ENCODE peak calls at places on chromosome 13, in ten cellular contexts. I, T, X, Y, U, G, C, D, Q and P are unnamed samples.

GRCh38 chr13:91046715-91047327 is 300.7 kb upstream of the MIR17HG start:
- DNase-seq in I (no peak), T (no peak), X (no peak), Y (no peak), U (no peak), G (no peak), C (no peak), D (no peak), Q (peak), P (no peak)

GRCh38 chr13:74825170-74825948 is 656.6 kb downstream of the TBC1D4 start:
- DNase-seq in I (no peak), T (peak), X (no peak), Y (no peak), U (no peak), G (no peak), C (no peak), D (no peak), Q (no peak), P (no peak)

GRCh38 chr13:98707309-98707999 is 45.0 kb downstream of the SLC15A1 start:
- DNase-seq in I (no peak), T (no peak), X (no peak), Y (no peak), U (no peak), G (no peak), C (no peak), D (no peak), Q (no peak), P (no peak)

GRCh38 chr13:42048323-42048624 is 174 bp upstream of the DGKH start:
- DNase-seq in I (no peak), T (no peak), X (no peak), Y (no peak), U (no peak), G (no peak), C (no peak), D (no peak), Q (no peak), P (no peak)

GRCh38 chr13:98906746-98907502 is 70.9 kb downstream of the DOCK9 start:
- DNase-seq in I (no peak), T (no peak), X (no peak), Y (no peak), U (no peak), G (no peak), C (no peak), D (no peak), Q (no peak), P (no peak)

GRCh38 chr13:21219044-21219381 is 42.6 kb downstream of the MRPL57 start:
- DNase-seq in I (no peak), T (no peak), X (no peak), Y (no peak), U (no peak), G (no peak), C (no peak), D (no peak), Q (no peak), P (no peak)

GRCh38 chr13:31227870-31228269 is 28.1 kb downstream of the B3GLCT start:
- DNase-seq in I (no peak), T (no peak), X (no peak), Y (no peak), U (no peak), G (no peak), C (no peak), D (no peak), Q (no peak), P (no peak)

GRCh38 chr13:96782186-96782585 is 212.1 kb downstream of the OXGR1 start:
- DNase-seq in I (no peak), T (no peak), X (no peak), Y (no peak), U (no peak), G (no peak), C (no peak), D (no peak), Q (no peak), P (no peak)

GRCh38 chr13:19071161-19071936 is 110.3 kb downstream of the TUBA3C start:
- DNase-seq in I (no peak), T (no peak), X (peak), Y (no peak), U (no peak), G (no peak), C (no peak), D (no peak), Q (no peak), P (peak)

GRCh38 chr13:56720841-56721240 is 419.9 kb upstream of the PRR20A start:
- DNase-seq in I (no peak), T (no peak), X (no peak), Y (no peak), U (no peak), G (no peak), C (no peak), D (no peak), Q (no peak), P (no peak)

GRCh38 chr13:51518847-51519246 is 65.4 kb upstream of the WDFY2 start:
- DNase-seq in I (no peak), T (peak), X (no peak), Y (no peak), U (no peak), G (no peak), C (no peak), D (no peak), Q (no peak), P (no peak)

GRCh38 chr13:30301827-30302226 is 5.5 kb downstream of the KATNAL1 start:
- DNase-seq in I (no peak), T (peak), X (no peak), Y (no peak), U (no peak), G (no peak), C (no peak), D (no peak), Q (no peak), P (no peak)

GRCh38 chr13:72062566-72062965 is 195.6 kb upstream of the DACH1 start:
- DNase-seq in I (no peak), T (no peak), X (no peak), Y (no peak), U (no peak), G (no peak), C (no peak), D (peak), Q (no peak), P (peak)

GRCh38 chr13:110559429-110559943 is 2.0 kb downstream of the RAB20 start:
- DNase-seq in I (peak), T (peak), X (no peak), Y (peak), U (no peak), G (no peak), C (no peak), D (peak), Q (peak), P (peak)

GRCh38 chr13:87333599-87333998 is 337.6 kb upstream of the SLITRK5 start:
- DNase-seq in I (no peak), T (no peak), X (no peak), Y (no peak), U (no peak), G (no peak), C (no peak), D (no peak), Q (no peak), P (no peak)

GRCh38 chr13:25806304-25806974 is 245.4 kb downstream of the SHISA2 start:
- DNase-seq in I (no peak), T (peak), X (no peak), Y (no peak), U (no peak), G (no peak), C (no peak), D (no peak), Q (peak), P (no peak)

GRCh38 chr13:55554741-55555140 is 1586.0 kb upstream of the PRR20A start:
- DNase-seq in I (no peak), T (no peak), X (no peak), Y (no peak), U (no peak), G (no peak), C (no peak), D (no peak), Q (no peak), P (no peak)

GRCh38 chr13:38384171-38384570 is 34.5 kb downstream of the UFM1 start:
- DNase-seq in I (no peak), T (no peak), X (no peak), Y (no peak), U (no peak), G (no peak), C (no peak), D (no peak), Q (no peak), P (no peak)

GRCh38 chr13:43472344-43472743 is 314.4 kb downstream of the ENOX1 start:
- DNase-seq in I (no peak), T (no peak), X (no peak), Y (no peak), U (no peak), G (no peak), C (no peak), D (no peak), Q (no peak), P (no peak)

GRCh38 chr13:110055089-110055488 is 251.9 kb downstream of the COL4A1 start:
- DNase-seq in I (no peak), T (no peak), X (no peak), Y (no peak), U (no peak), G (no peak), C (no peak), D (no peak), Q (no peak), P (no peak)

GRCh38 chr13:106118996-106119395 is 416.5 kb downstream of the EFNB2 start:
- DNase-seq in I (no peak), T (no peak), X (no peak), Y (no peak), U (no peak), G (no peak), C (no peak), D (no peak), Q (no peak), P (no peak)

GRCh38 chr13:19596960-19597361 is 35.6 kb upstream of the TPTE2 start:
- DNase-seq in I (no peak), T (no peak), X (no peak), Y (no peak), U (no peak), G (no peak), C (no peak), D (no peak), Q (no peak), P (no peak)

GRCh38 chr13:107866007-107866665 is 349.2 kb downstream of the LIG4 start:
- DNase-seq in I (no peak), T (peak), X (no peak), Y (peak), U (no peak), G (no peak), C (peak), D (no peak), Q (peak), P (no peak)

GRCh38 chr13:83538636-83539035 is 343.6 kb downstream of the SLITRK1 start:
- DNase-seq in I (no peak), T (no peak), X (no peak), Y (no peak), U (no peak), G (no peak), C (no peak), D (no peak), Q (no peak), P (no peak)

GRCh38 chr13:31264146-31264545 is 64.4 kb downstream of the B3GLCT start:
- DNase-seq in I (no peak), T (no peak), X (no peak), Y (no peak), U (no peak), G (no peak), C (no peak), D (no peak), Q (no peak), P (no peak)

GRCh38 chr13:20997301-20998061 is 63.9 kb downstream of the LATS2 start:
- DNase-seq in I (no peak), T (peak), X (peak), Y (no peak), U (no peak), G (peak), C (no peak), D (no peak), Q (no peak), P (peak)

GRCh38 chr13:43196171-43196611 is 172.8 kb downstream of the DNAJC15 start:
- DNase-seq in I (no peak), T (no peak), X (no peak), Y (peak), U (no peak), G (no peak), C (peak), D (no peak), Q (no peak), P (no peak)

GRCh38 chr13:30861163-30861562 is 44.9 kb upstream of the MEDAG start:
- DNase-seq in I (no peak), T (no peak), X (no peak), Y (no peak), U (no peak), G (no peak), C (no peak), D (no peak), Q (no peak), P (no peak)

GRCh38 chr13:90839061-90839460 is 508.4 kb upstream of the MIR17HG start:
- DNase-seq in I (no peak), T (no peak), X (no peak), Y (no peak), U (no peak), G (no peak), C (no peak), D (no peak), Q (no peak), P (no peak)

GRCh38 chr13:109400192-109400591 is 386.2 kb downstream of the IRS2 start:
- DNase-seq in I (no peak), T (no peak), X (peak), Y (no peak), U (no peak), G (no peak), C (no peak), D (peak), Q (no peak), P (no peak)

GRCh38 chr13:76425930-76426329 is 460.3 kb downstream of the KCTD12 start:
- DNase-seq in I (no peak), T (peak), X (no peak), Y (no peak), U (no peak), G (peak), C (no peak), D (no peak), Q (no peak), P (no peak)

DNA sequence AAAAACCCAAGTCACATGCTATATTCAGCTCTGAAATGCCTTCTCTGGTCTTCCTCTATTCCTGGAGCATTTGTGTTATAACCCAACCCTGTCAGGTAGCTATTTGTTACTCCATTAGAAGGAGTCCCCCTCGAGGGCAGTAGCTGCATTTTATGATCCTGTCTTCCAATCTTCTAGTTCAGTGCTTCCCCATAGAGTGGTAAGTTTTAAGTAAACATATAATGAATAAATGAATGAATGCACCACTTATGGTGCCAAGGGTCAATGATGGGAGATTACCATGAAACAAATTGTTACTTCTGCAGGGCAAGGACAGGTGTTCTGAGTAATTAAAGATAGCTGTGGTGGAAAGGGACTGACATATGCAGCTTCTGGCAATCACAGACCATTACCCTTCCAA is 4.0 kb downstream of the RASL11A start:
- DNase-seq in I (no peak), T (no peak), X (no peak), Y (no peak), U (no peak), G (no peak), C (no peak), D (no peak), Q (no peak), P (no peak)
- H3K27ac ChIP-seq in I (no peak), T (no peak), X (no peak), Y (no peak), U (no peak), G (no peak), C (no peak), D (no peak), Q (no peak), P (peak)

GRCh38 chr13:24107955-24108614 is 52.4 kb upstream of the SPATA13 start:
- DNase-seq in I (no peak), T (no peak), X (no peak), Y (no peak), U (no peak), G (peak), C (no peak), D (no peak), Q (no peak), P (no peak)
- H3K4me3 ChIP-seq in I (no peak), T (no peak), X (no peak), Y (no peak), U (no peak), G (no peak), C (no peak), D (no peak), Q (no peak), P (no peak)

DNA sequence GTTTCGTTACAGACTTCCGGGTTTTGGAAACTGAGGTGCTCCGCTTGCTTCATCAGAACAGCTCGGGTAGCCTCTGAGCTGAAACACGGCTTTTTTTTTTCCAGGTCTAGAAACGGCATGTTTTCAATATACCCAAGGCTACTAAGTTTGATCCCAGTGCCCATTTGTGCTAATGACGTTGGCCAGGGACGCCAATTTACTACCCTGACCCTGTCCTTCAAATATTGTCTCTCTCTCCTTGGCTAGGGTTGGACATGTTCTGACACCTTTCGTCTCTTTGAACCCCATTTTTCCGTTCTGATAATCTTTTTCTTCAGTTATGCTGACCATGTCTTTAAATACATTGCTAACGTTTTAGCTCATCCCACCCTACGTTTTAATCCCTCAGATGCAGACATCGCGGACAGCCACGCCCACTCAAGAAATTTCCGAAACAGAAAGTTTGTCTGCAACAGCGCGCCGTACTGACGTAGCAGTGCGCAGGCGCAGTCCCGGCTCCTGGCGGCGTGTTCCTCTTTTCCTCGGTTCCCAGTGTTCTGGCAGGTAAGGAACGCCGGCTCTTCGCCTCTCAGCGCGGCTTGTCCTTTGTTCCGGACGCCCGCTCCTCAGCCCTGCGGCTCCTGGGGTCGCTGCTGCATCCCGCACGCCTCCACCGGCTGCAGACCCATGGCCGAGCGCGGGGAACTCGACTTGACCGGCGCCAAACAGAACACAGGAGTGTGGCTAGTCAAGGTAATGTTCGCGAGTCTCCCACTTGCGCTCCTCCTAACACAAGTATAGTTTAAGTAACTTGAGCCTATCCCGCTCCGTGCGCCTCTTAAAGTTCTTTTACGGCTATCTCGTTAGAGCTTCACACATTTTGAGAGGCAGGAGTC is at the start of gene GTF2F2:
- DNase-seq in I (peak), T (peak), X (peak), Y (peak), U (peak), G (peak), C (peak), D (peak), Q (peak), P (peak)
- TF ChIP-seq CTCF in I (no peak), T (no peak), X (no peak), Y (no peak), U (no peak), G (no peak), C (no peak), D (no peak), Q (no peak), P (no peak)

GRCh38 chr13:27036236-27036981 is 135.2 kb downstream of the USP12 start:
- DNase-seq in I (no peak), T (no peak), X (no peak), Y (no peak), U (no peak), G (no peak), C (no peak), D (no peak), Q (no peak), P (no peak)

GRCh38 chr13:27039171-27039701 is 132.4 kb downstream of the USP12 start:
- DNase-seq in I (no peak), T (no peak), X (no peak), Y (no peak), U (no peak), G (no peak), C (no peak), D (no peak), Q (no peak), P (no peak)

GRCh38 chr13:27037571-27037970 is 134.0 kb downstream of the USP12 start:
- DNase-seq in I (no peak), T (no peak), X (no peak), Y (no peak), U (no peak), G (no peak), C (no peak), D (no peak), Q (no peak), P (no peak)

GRCh38 chr13:27037171-27037570 is 134.4 kb downstream of the USP12 start:
- DNase-seq in I (no peak), T (no peak), X (no peak), Y (no peak), U (no peak), G (no peak), C (no peak), D (no peak), Q (no peak), P (no peak)

GRCh38 chr13:27038323-27038722 is 133.3 kb downstream of the USP12 start:
- DNase-seq in I (no peak), T (peak), X (no peak), Y (no peak), U (no peak), G (no peak), C (no peak), D (no peak), Q (no peak), P (no peak)
- H3K27ac ChIP-seq in I (no peak), T (no peak), X (no peak), Y (no peak), U (no peak), G (no peak), C (no peak), D (no peak), Q (no peak), P (no peak)

GRCh38 chr13:49399801-49400472 is 43.9 kb downstream of the CAB39L start:
- DNase-seq in I (no peak), T (no peak), X (no peak), Y (no peak), U (no peak), G (no peak), C (no peak), D (no peak), Q (no peak), P (no peak)

GRCh38 chr13:49395416-49396277 is 48.2 kb downstream of the CAB39L start:
- DNase-seq in I (no peak), T (no peak), X (no peak), Y (no peak), U (no peak), G (no peak), C (no peak), D (no peak), Q (no peak), P (no peak)

GRCh38 chr13:49404621-49405020 is 39.2 kb downstream of the CAB39L start:
- DNase-seq in I (no peak), T (no peak), X (no peak), Y (no peak), U (no peak), G (no peak), C (no peak), D (no peak), Q (no peak), P (no peak)

GRCh38 chr13:49403966-49404365 is 39.9 kb downstream of the CAB39L start:
- DNase-seq in I (no peak), T (no peak), X (no peak), Y (no peak), U (no peak), G (no peak), C (no peak), D (no peak), Q (no peak), P (no peak)

DNA sequence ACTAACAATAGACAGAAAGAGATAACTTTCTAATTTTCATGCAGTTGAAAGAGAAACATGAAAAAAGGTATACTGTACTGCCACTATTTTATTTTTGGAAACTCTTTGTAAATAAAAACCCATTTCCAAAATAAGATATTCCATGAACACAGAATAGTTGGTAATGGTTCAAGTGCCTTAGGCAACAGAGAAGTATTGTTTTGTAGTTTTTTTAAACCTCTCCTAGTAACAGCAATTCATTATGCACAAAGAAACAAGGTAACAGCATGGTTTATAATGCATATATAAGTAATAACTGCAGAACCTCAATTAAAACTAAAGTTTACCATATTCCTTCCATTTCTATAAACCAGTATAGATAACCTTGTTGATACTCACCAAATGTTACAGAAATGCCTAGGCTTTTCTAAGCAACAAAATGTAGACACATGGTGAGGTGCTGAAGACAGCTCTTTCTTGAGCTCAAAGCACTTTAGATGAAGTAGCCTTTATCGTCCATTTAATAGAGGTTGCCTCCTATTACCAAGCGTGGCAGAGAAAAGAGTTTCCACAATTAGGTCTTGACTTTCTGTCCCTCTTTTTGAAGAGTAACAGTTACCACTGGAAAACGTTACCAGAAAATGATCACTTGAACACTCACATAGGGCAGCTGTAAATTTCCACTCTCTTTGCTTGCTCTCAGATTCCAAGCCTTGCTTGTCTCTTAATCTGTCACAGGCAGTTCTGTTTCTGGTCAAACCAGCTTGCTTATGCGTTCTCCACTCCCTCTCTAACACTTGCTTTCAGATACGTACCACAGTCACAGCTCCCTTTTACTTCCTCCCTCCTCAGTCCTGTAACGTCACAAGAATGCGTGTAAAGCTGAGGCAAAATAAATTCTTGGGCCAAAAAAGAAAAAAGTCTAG is 42.9 kb downstream of the CAB39L start:
- DNase-seq in I (peak), T (peak), X (no peak), Y (no peak), U (no peak), G (peak), C (peak), D (peak), Q (peak), P (no peak)
- H3K4me3 ChIP-seq in I (no peak), T (no peak), X (peak), Y (peak), U (no peak), G (no peak), C (no peak), D (peak), Q (no peak), P (peak)